ENCODE peak calls at places on chromosomes 6 and 20, in five cellular contexts. Q is tibial artery, J is HFF-Myc, D is prostate gland, T is GM06990. L is an unnamed sample.

GRCh38 chr6:117448732-117449131 is 23.0 kb upstream of the ROS1 start:
- DNase-seq in Q (no peak), J (peak; percentile 82), D (no peak), T (no peak), L (peak; percentile 94)

GRCh38 chr6:42224222-42225042 is 6.8 kb upstream of the MRPS10 start:
- DNase-seq in Q (no peak), J (peak; percentile 53), D (no peak), T (peak; percentile 78), L (no peak)

GRCh38 chr20:60055740-60056139 is 97.5 kb downstream of the CDH26 start:
- DNase-seq in Q (peak; percentile 68), J (no peak), D (no peak), T (peak; percentile 36), L (no peak)

GRCh38 chr20:12997128-12997655 is 11.6 kb upstream of the SPTLC3 start:
- DNase-seq in Q (no peak), J (no peak), D (no peak), T (no peak), L (no peak)

GRCh38 chr6:158417760-158418098 is 105.5 kb downstream of the TULP4 start:
- DNase-seq in Q (no peak), J (no peak), D (no peak), T (no peak), L (peak; percentile 32)

GRCh38 chr6:24666097-24666615 is 543 bp downstream of the TDP2 start:
- DNase-seq in Q (no peak), J (no peak), D (peak; percentile 43), T (no peak), L (peak; percentile 11)

GRCh38 chr6:157376706-157377230 is 4.2 kb upstream of the ZDHHC14 start:
- DNase-seq in Q (no peak), J (no peak), D (no peak), T (no peak), L (no peak)

GRCh38 chr20:61099786-61100185 is 152.3 kb upstream of the CDH4 start:
- DNase-seq in Q (no peak), J (no peak), D (no peak), T (no peak), L (no peak)

GRCh38 chr6:159931112-159931511 is 37.8 kb upstream of the IGF2R start:
- DNase-seq in Q (no peak), J (no peak), D (no peak), T (peak; percentile 71), L (no peak)

GRCh38 chr20:3932277-3933073 is 43.3 kb downstream of the PANK2 start:
- DNase-seq in Q (no peak), J (no peak), D (no peak), T (no peak), L (peak; percentile 43)

GRCh38 chr6:118940770-118941169 is 5.8 kb upstream of the MCM9 start:
- DNase-seq in Q (no peak), J (no peak), D (no peak), T (no peak), L (no peak)

GRCh38 chr6:1311400-1312192 is at the start of gene FOXQ1:
- DNase-seq in Q (no peak), J (no peak), D (peak; percentile 89), T (peak; percentile 24), L (no peak)

GRCh38 chr6:121917834-121918559 is 481.5 kb upstream of the HSF2 start:
- DNase-seq in Q (no peak), J (no peak), D (no peak), T (no peak), L (no peak)

GRCh38 chr6:161031721-161032495 is 40.3 kb downstream of the MAP3K4 start:
- DNase-seq in Q (no peak), J (peak; percentile 17), D (no peak), T (no peak), L (peak; percentile 53)

GRCh38 chr20:38751360-38751976 is 3.2 kb downstream of the ACTR5 start:
- DNase-seq in Q (no peak), J (no peak), D (no peak), T (no peak), L (peak; percentile 37)

GRCh38 chr6:106757722-106758467 is 128.5 kb downstream of the QRSL1 start:
- DNase-seq in Q (no peak), J (no peak), D (no peak), T (no peak), L (no peak)

GRCh38 chr6:97594834-97595233 is 311.8 kb upstream of the MMS22L start:
- DNase-seq in Q (no peak), J (no peak), D (no peak), T (no peak), L (peak; percentile 43)

GRCh38 chr6:40485795-40486194 is 101.4 kb downstream of the LRFN2 start:
- DNase-seq in Q (no peak), J (no peak), D (no peak), T (no peak), L (no peak)

GRCh38 chr6:15036690-15037245 is 209.1 kb upstream of the JARID2 start:
- DNase-seq in Q (no peak), J (no peak), D (no peak), T (no peak), L (no peak)

GRCh38 chr6:10482636-10483257 is 38.4 kb upstream of the GCNT2 start:
- DNase-seq in Q (no peak), J (no peak), D (no peak), T (no peak), L (no peak)

GRCh38 chr6:119215885-119216590 is 133.5 kb downstream of the MAN1A1 start:
- DNase-seq in Q (no peak), J (no peak), D (no peak), T (no peak), L (no peak)

GRCh38 chr6:108711831-108712230 is 136.4 kb upstream of the ARMC2 start:
- DNase-seq in Q (no peak), J (no peak), D (no peak), T (no peak), L (no peak)

GRCh38 chr6:54018722-54019121 is 92.5 kb upstream of the MLIP start:
- DNase-seq in Q (no peak), J (no peak), D (no peak), T (no peak), L (no peak)

GRCh38 chr6:38543022-38543421 is 96.7 kb downstream of the BTBD9 start:
- DNase-seq in Q (no peak), J (no peak), D (no peak), T (no peak), L (no peak)

GRCh38 chr6:90537723-90538407 is 49.0 kb downstream of the MAP3K7 start:
- DNase-seq in Q (no peak), J (no peak), D (no peak), T (peak; percentile 8), L (no peak)

GRCh38 chr6:25963426-25964123 is 973 bp downstream of the TRIM38 start:
- DNase-seq in Q (no peak), J (no peak), D (peak; percentile 33), T (no peak), L (no peak)

GRCh38 chr6:163860194-163861081 is 445.9 kb downstream of the QKI start:
- DNase-seq in Q (no peak), J (no peak), D (no peak), T (no peak), L (peak; percentile 19)

GRCh38 chr6:56637640-56638039 is 5.0 kb downstream of the DST start:
- DNase-seq in Q (no peak), J (peak; percentile 56), D (peak; percentile 37), T (peak; percentile 19), L (peak; percentile 70)

GRCh38 chr6:136793348-136793747 is 1.1 kb upstream of the MAP3K5 start:
- DNase-seq in Q (no peak), J (no peak), D (no peak), T (no peak), L (no peak)
- H3K4me3 ChIP-seq in Q (peak overlapping the region; percentile 87), J (peak overlapping the region; percentile 81), D (peak overlapping the region; percentile 95), T (peak overlapping the region; percentile 92), L (peak overlapping the region; percentile 88)

GRCh38 chr6:52020961-52021570 is 66.3 kb downstream of the PKHD1 start:
- DNase-seq in Q (no peak), J (no peak), D (no peak), T (no peak), L (peak; percentile 8)
- TF ChIP-seq CTCF in Q (peak; percentile 75), J (peak; percentile 31), D (peak; percentile 89), T (peak; percentile 45), L (peak; percentile 41)

GRCh38 chr6:31116661-31117385 is 2.2 kb downstream of the PSORS1C1 start:
- DNase-seq in Q (peak; percentile 58), J (no peak), D (no peak), T (no peak), L (no peak)
- H3K4me3 ChIP-seq in Q (peak overlapping the region; percentile 25), J (no peak overlapping the region), D (no peak overlapping the region), T (no peak overlapping the region), L (no peak overlapping the region)

GRCh38 chr6:100289285-100289684 is 175.4 kb downstream of the SIM1 start:
- DNase-seq in Q (no peak), J (no peak), D (no peak), T (no peak), L (no peak)

GRCh38 chr6:100288311-100288710 is 176.4 kb downstream of the SIM1 start:
- DNase-seq in Q (no peak), J (no peak), D (no peak), T (no peak), L (no peak)

GRCh38 chr6:100281471-100281878 is 183.2 kb downstream of the SIM1 start:
- DNase-seq in Q (no peak), J (no peak), D (no peak), T (no peak), L (no peak)

DNA sequence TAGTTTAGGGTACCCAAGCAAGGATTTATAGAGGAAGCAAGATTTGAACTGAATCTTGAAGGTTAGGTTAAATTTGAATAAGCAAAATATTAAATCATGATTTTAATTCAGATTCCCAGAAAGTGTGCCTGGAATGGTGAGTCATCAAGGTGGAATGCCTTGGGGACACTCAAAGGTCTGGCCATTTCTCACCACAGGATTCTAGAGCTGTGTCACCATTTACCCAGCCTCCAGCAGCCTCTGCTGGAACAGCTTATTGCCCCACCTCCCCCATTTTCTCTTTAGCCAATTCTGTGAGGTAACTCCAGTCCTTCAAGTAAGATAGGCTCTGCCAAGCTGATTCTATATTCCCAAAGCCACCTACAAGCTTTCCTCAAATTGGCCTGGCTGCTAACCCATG is 181.4 kb downstream of the SIM1 start:
- DNase-seq in Q (no peak), J (peak; percentile 33), D (no peak), T (no peak), L (no peak)
- TF ChIP-seq CTCF in Q (no peak), J (no peak), D (no peak), T (no peak), L (no peak)